ENCODE peak calls at places on chromosome 22, in seven cellular contexts. N is A549, H is HFFc6, A is NB4, I is heart right ventricle, U is left ventricle myocardium inferior, O is transverse colon. D is an unnamed sample.

GRCh38 chr22:43228330-43228729 is 41.4 kb upstream of the TTLL12 start:
- DNase-seq in A (peak; percentile 72), U (no peak), I (peak; percentile 35), N (peak; percentile 35), O (peak; percentile 24), H (no peak), D (peak; percentile 64)

GRCh38 chr22:38503021-38503420 is 3.1 kb downstream of the DDX17 start:
- DNase-seq in I (no peak), A (no peak), O (no peak), H (no peak), U (no peak), N (no peak), D (no peak)

GRCh38 chr22:42880815-42881214 is 23.7 kb upstream of the ARFGAP3 start:
- DNase-seq in O (no peak), U (no peak), N (no peak), A (no peak), I (no peak), H (no peak), D (no peak)

GRCh38 chr22:37979782-37980181 is 4.6 kb downstream of the SOX10 start:
- DNase-seq in N (no peak), H (no peak), A (no peak), U (no peak), O (no peak), I (no peak), D (no peak)

GRCh38 chr22:49181942-49182341 is 645.7 kb downstream of the BRD1 start:
- DNase-seq in N (no peak), U (no peak), H (no peak), O (no peak), I (no peak), A (no peak), D (no peak)

GRCh38 chr22:28230682-28231081 is 311.6 kb upstream of the PITPNB start:
- DNase-seq in H (no peak), I (no peak), N (no peak), U (no peak), O (no peak), A (no peak), D (no peak)

GRCh38 chr22:50114221-50114981 is 24.6 kb downstream of the MOV10L1 start:
- DNase-seq in N (no peak), H (peak; percentile 74), I (no peak), O (no peak), U (no peak), A (no peak), D (no peak)

GRCh38 chr22:36461665-36462474 is 19.6 kb downstream of the TXN2 start:
- DNase-seq in U (peak; percentile 38), I (no peak), H (peak; percentile 92), A (no peak), O (no peak), N (peak; percentile 69), D (peak; percentile 33)

GRCh38 chr22:50252081-50253045 is 1.3 kb upstream of the HDAC10 start:
- DNase-seq in I (peak; percentile 78), U (peak; percentile 79), H (no peak), O (peak; percentile 84), N (no peak), A (peak; percentile 78), D (peak; percentile 76)

GRCh38 chr22:29257751-29258181 is 10.0 kb downstream of the RHBDD3 start:
- DNase-seq in N (no peak), U (no peak), H (no peak), I (no peak), O (no peak), A (no peak), D (no peak)

GRCh38 chr22:37316875-37317371 is 34.6 kb downstream of the CYTH4 start:
- DNase-seq in A (peak; percentile 82), U (peak; percentile 69), H (peak; percentile 81), N (peak; percentile 84), O (peak; percentile 76), I (peak; percentile 62), D (peak; percentile 85)

GRCh38 chr22:38753894-38754246 is 1.9 kb downstream of the SUN2 start:
- DNase-seq in I (no peak), U (no peak), H (no peak), O (no peak), N (no peak), A (no peak), D (no peak)

GRCh38 chr22:43921361-43921760 is 2.2 kb upstream of the PNPLA3 start:
- DNase-seq in I (no peak), H (peak; percentile 87), N (no peak), O (no peak), A (peak; percentile 20), U (no peak), D (no peak)

GRCh38 chr22:49350441-49351121 is 477.1 kb downstream of the BRD1 start:
- DNase-seq in H (no peak), N (no peak), A (peak; percentile 23), U (no peak), O (peak; percentile 2), I (no peak), D (no peak)

GRCh38 chr22:44191036-44191454 is 10.3 kb downstream of the PARVG start:
- DNase-seq in N (no peak), H (no peak), O (no peak), I (no peak), U (no peak), A (peak; percentile 43), D (no peak)

DNA sequence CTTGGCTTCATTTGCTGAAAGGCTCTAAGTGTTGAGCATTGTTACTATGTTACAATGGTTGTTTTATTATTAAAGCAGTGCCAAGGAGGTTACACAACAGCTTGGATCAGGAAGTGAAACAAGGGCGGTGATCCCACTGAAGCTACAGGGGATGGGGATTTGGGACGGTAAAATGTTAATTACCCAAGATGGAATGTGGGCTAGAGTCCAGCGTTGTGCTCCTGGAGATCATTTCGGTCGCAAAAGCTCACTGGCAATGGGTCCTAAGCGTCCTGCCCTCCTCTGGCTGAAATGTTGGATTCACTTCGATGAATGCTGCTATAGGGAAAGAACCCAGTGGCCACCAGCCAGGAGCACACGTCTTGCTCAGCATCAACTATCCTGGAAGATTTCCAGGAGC is 48.3 kb downstream of the FAM83F start:
- DNase-seq in U (no peak), H (no peak), O (peak; percentile 52), I (no peak), A (no peak), N (no peak), D (no peak)
- TF ChIP-seq CTCF in U (no peak), H (no peak), O (no peak), I (no peak), A (no peak), N (no peak), D (no peak)

DNA sequence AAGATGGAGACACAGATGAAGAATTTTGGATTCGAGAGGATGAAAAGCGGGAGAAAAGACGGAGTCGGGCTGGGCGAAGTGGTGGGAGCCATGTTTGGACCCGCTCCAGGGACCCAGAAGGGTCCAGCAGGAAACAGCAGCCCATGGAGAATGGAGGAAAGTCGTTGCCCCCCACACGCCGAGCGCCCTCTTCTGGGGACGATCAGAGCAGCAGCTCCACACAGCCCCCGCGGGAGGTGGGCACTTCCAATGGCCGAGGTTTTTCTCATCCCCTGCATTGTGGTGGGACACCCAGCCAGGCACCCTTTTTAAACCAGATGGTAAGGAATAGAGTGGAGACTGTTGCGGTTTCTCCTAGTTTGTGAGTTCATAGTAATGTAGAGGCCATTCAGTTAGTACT is 22.8 kb upstream of the SLC25A18 start:
- DNase-seq in A (no peak), H (no peak), O (no peak), U (no peak), N (no peak), I (no peak), D (peak; percentile 14)
- TF ChIP-seq CTCF in A (peak; percentile 41), H (peak; percentile 36), O (no peak), U (peak; percentile 27), N (no peak), I (no peak), D (no peak)

GRCh38 chr22:22576989-22577427 is 17.9 kb upstream of the PRAME start:
- DNase-seq in H (no peak), I (no peak), N (no peak), U (no peak), O (no peak), A (no peak), D (no peak)

GRCh38 chr22:22574361-22574760 is 15.3 kb upstream of the PRAME start:
- DNase-seq in U (no peak), A (no peak), H (no peak), N (no peak), O (no peak), I (no peak), D (no peak)

GRCh38 chr22:22573047-22573889 is 14.2 kb upstream of the PRAME start:
- DNase-seq in I (no peak), H (no peak), A (peak; percentile 51), N (no peak), O (no peak), U (no peak), D (no peak)

GRCh38 chr22:22578702-22579424 is 19.8 kb upstream of the PRAME start:
- DNase-seq in A (peak; percentile 67), O (no peak), I (peak; percentile 28), H (peak; percentile 5), N (no peak), U (peak; percentile 40), D (no peak)

GRCh38 chr22:22576244-22576988 is 17.4 kb upstream of the PRAME start:
- DNase-seq in I (peak; percentile 43), O (peak; percentile 45), N (peak; percentile 48), U (peak; percentile 55), H (peak; percentile 15), A (peak; percentile 55), D (peak; percentile 84)
- TF ChIP-seq CTCF in I (peak; percentile 75), O (peak; percentile 66), N (peak; percentile 55), U (peak; percentile 78), H (peak; percentile 83), A (peak; percentile 86), D (peak; percentile 79)

DNA sequence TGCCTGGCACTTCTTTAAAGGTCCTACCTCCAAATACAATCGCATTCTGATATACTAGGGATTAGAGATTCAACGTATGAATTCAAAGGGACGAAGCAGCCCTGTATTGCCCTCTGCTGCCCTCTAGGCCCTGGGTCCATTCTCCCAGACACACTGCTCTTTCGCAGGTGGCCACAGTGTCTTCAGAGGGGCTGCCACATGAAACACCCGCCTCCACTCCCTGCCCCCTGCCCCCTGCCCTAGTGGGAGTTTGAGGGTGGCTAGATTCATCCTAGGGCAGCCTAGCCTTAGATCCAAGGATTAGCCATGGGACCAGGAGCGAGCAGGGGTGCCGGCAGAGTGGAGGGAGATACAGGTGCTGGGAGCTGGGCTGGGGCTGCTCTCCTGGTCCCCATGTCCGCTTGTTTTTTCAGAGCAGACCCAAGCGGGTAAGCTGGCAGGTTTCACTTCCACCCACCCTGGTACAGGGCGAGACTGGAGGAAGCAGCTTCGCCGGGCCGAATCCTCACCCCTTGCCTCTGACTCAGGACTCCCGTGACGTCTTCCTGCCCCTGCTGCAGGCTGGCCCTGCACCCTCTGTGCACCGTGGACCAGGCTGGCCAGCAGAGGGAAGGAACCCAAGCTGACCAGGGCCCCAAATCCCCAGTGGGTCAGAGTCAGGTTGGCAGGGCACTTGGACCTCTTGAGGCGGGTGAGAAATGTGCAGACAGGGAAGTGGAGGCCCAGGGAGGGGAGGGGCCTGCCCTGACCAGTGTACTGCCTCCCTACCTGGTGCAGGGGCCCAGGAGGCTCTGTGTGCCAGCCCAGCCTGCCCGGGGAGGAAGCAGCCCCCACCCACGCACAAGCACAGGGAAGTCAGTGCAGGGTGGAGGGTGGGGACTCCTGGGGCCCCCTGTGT is 28.4 kb upstream of the HMOX1 start:
- DNase-seq in U (peak; percentile 74), O (peak; percentile 80), A (peak; percentile 46), I (peak; percentile 65), N (peak; percentile 30), H (no peak), D (peak; percentile 49)
- TF ChIP-seq CTCF in U (no peak), O (peak; percentile 14), A (peak; percentile 57), I (peak; percentile 47), N (peak; percentile 42), H (peak; percentile 36), D (no peak)

D was measured in endothelial cell.